ENCODE peak calls at places on chromosomes 12 and 14, in six cellular contexts. L is foreskin fibroblast, W is adrenal gland, I is lung, S is GM12865, U is progenitor cell of endocrine pancreas. V is an unnamed sample.

GRCh38 chr14:75494898-75495297 is 27.4 kb upstream of the BATF start:
- DNase-seq in I (no peak), W (peak), L (peak), U (no peak), S (no peak), V (no peak)

GRCh38 chr12:52073531-52073950 is 3.8 kb downstream of the ATG101 start:
- DNase-seq in U (no peak), S (no peak), L (no peak), W (no peak), I (no peak), V (no peak)

GRCh38 chr14:100896369-100897060 is 7.0 kb downstream of the RTL1 start:
- DNase-seq in U (no peak), L (no peak), W (peak), S (no peak), I (no peak), V (no peak)

GRCh38 chr12:131641315-131641714 is 69.6 kb upstream of the SFSWAP start:
- DNase-seq in I (no peak), S (no peak), U (no peak), L (no peak), W (no peak), V (no peak)

GRCh38 chr12:13444076-13444475 is 247.6 kb downstream of the EMP1 start:
- DNase-seq in W (no peak), U (no peak), L (no peak), I (no peak), S (no peak), V (no peak)

GRCh38 chr14:100904307-100905019 is 941 bp upstream of the RTL1 start:
- DNase-seq in L (no peak), U (peak), I (peak), W (peak), S (no peak), V (no peak)

GRCh38 chr12:92341333-92341691 is 195.7 kb upstream of the BTG1 start:
- DNase-seq in L (no peak), I (no peak), S (no peak), W (no peak), U (no peak), V (no peak)

GRCh38 chr12:115338566-115339294 is 654.8 kb upstream of the TBX3 start:
- DNase-seq in S (peak), L (peak), U (no peak), W (no peak), I (no peak), V (no peak)

GRCh38 chr12:13124661-13125505 is 21.4 kb upstream of the GSG1 start:
- DNase-seq in L (peak), W (no peak), U (no peak), I (no peak), S (no peak), V (no peak)

GRCh38 chr12:103503546-103504480 is 8.0 kb upstream of the C12orf42 start:
- DNase-seq in U (peak), S (peak), W (peak), L (no peak), I (no peak), V (peak)

GRCh38 chr12:71744522-71745300 is 10.0 kb upstream of the RAB21 start:
- DNase-seq in S (no peak), U (no peak), W (no peak), I (no peak), L (no peak), V (no peak)

GRCh38 chr14:71266994-71267636 is 359.9 kb downstream of the PCNX1 start:
- DNase-seq in I (no peak), U (no peak), L (no peak), S (peak), W (no peak), V (no peak)

GRCh38 chr12:26431211-26431610 is 235.8 kb downstream of the SSPN start:
- DNase-seq in W (no peak), U (no peak), L (no peak), S (no peak), I (no peak), V (no peak)

GRCh38 chr14:34629657-34630529 is at the start of gene SNX6:
- DNase-seq in I (peak), L (peak), U (peak), W (peak), S (peak), V (peak)

GRCh38 chr12:80702889-80703605 is 4.4 kb upstream of the MYF6 start:
- DNase-seq in W (no peak), U (no peak), L (peak), I (no peak), S (peak), V (no peak)

GRCh38 chr12:64796205-64796845 is 28.1 kb upstream of the TBC1D30 start:
- DNase-seq in S (peak), I (peak), W (peak), U (peak), L (peak), V (peak)

GRCh38 chr12:131912526-131913274 is 16.4 kb upstream of the PUS1 start:
- DNase-seq in W (peak), S (no peak), I (peak), U (no peak), L (peak), V (no peak)

GRCh38 chr12:50132505-50133135 is 20.6 kb downstream of the COX14 start:
- DNase-seq in L (no peak), W (no peak), S (peak), I (no peak), U (no peak), V (no peak)

GRCh38 chr14:99554184-99554583 is 49.8 kb downstream of the CCDC85C start:
- DNase-seq in W (peak), U (no peak), S (no peak), L (no peak), I (no peak), V (no peak)

GRCh38 chr14:76564471-76565119 is 188.7 kb downstream of the ESRRB start:
- DNase-seq in U (no peak), L (no peak), I (no peak), W (no peak), S (peak), V (no peak)

GRCh38 chr14:102908766-102909455 is 13.6 kb upstream of the AMN start:
- DNase-seq in W (no peak), U (no peak), L (no peak), I (no peak), S (no peak), V (no peak)

GRCh38 chr14:37889087-37889486 is 293.7 kb downstream of the TTC6 start:
- DNase-seq in U (no peak), S (no peak), L (no peak), I (no peak), W (peak), V (no peak)

GRCh38 chr14:53386359-53386758 is 233.2 kb upstream of the DDHD1 start:
- DNase-seq in L (no peak), W (no peak), I (no peak), U (no peak), S (no peak), V (no peak)

GRCh38 chr12:62435337-62436163 is 31.1 kb upstream of the MON2 start:
- DNase-seq in I (peak), S (peak), L (peak), W (peak), U (peak), V (no peak)

GRCh38 chr14:92584221-92584620 is 70.6 kb downstream of the RIN3 start:
- DNase-seq in I (no peak), U (no peak), W (no peak), S (no peak), L (no peak), V (no peak)

GRCh38 chr12:119938049-119938667 is 50.9 kb upstream of the BICDL1 start:
- DNase-seq in I (peak), U (peak), W (peak), L (peak), S (peak), V (peak)

GRCh38 chr12:39103552-39104165 is 198.3 kb upstream of the CPNE8 start:
- DNase-seq in L (no peak), I (no peak), S (peak), W (no peak), U (no peak), V (no peak)

GRCh38 chr14:105427893-105428485 is 8.4 kb downstream of the MTA1 start:
- DNase-seq in L (no peak), W (no peak), U (no peak), I (no peak), S (no peak), V (no peak)

GRCh38 chr12:49187184-49187583 is 1.7 kb downstream of the TUBA1A start:
- DNase-seq in S (no peak), U (no peak), L (peak), I (no peak), W (peak), V (no peak)

GRCh38 chr12:50221228-50222008 is 54.2 kb upstream of the CERS5 start:
- DNase-seq in W (no peak), L (peak), S (peak), U (no peak), I (no peak), V (no peak)

GRCh38 chr14:31336646-31337045 is 83.7 kb downstream of the HEATR5A start:
- DNase-seq in W (no peak), L (peak), S (no peak), I (no peak), U (no peak), V (no peak)

GRCh38 chr14:34650786-34651584 is 21.0 kb upstream of the SNX6 start:
- DNase-seq in I (no peak), U (no peak), W (no peak), L (peak), S (no peak), V (no peak)

GRCh38 chr14:78978896-78979295 is 808.7 kb downstream of the NRXN3 start:
- DNase-seq in U (no peak), L (no peak), W (no peak), I (no peak), S (no peak), V (no peak)

GRCh38 chr12:59453461-59453860 is 142.4 kb upstream of the SLC16A7 start:
- DNase-seq in L (peak), W (no peak), U (no peak), I (no peak), S (no peak), V (no peak)

GRCh38 chr14:67517083-67517482 is 16.0 kb upstream of the PLEKHH1 start:
- DNase-seq in W (peak), L (no peak), U (no peak), S (no peak), I (no peak), V (no peak)
- TF ChIP-seq CTCF in W (no peak), L (no peak), U (no peak), S (no peak), I (no peak), V (no peak)

GRCh38 chr12:53229454-53229853 is 2.6 kb downstream of the RARG start:
- DNase-seq in I (no peak), W (no peak), L (no peak), U (no peak), S (no peak), V (no peak)

GRCh38 chr12:53232641-53233538 is 881 bp upstream of the RARG start:
- DNase-seq in S (no peak), L (no peak), I (no peak), W (peak), U (no peak), V (peak)

GRCh38 chr12:53233671-53234091 is 1.7 kb upstream of the RARG start:
- DNase-seq in U (no peak), W (no peak), I (no peak), L (no peak), S (no peak), V (no peak)

GRCh38 chr12:53231859-53232640 is at the start of gene RARG:
- DNase-seq in I (peak), W (peak), U (no peak), S (no peak), L (no peak), V (peak)

GRCh38 chr12:53230971-53231858 is 794 bp downstream of the RARG start:
- DNase-seq in I (no peak), L (no peak), U (no peak), S (no peak), W (no peak), V (no peak)
- TF ChIP-seq CTCF in I (no peak), L (no peak), U (no peak), S (no peak), W (no peak), V (no peak)

DNA sequence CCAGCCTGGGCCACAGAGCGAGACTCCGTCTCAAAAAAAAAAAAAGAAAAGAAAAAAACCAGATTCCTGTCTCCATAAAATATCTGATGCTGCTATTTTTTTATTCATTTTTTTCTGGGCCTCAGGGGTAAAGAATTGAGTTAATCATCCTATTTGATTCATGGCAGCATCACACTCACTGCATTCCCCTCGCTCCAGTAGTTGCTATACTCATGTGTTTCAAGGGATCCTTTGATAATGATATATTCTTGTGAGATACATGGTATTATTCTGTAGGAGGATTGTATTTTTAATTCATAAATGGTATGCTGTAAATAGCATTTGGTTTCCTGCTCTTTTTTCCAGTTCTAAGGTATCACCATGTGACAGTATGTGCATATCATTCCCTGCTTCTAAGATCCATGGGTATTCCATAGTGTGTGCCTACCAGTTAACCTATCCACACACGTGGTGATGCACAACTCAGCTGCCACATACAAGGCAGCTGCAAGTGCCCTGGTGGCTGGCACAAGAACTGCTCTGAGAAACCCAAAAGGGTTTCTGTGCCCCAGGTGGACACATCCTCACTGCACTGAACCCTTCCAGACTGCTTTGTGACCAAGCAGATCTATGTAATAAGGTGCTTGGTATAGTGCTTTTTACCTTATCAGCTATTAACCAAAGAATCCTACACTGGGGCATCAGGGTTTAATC is 74.7 kb downstream of the ZFP36L1 start:
- DNase-seq in W (peak), I (no peak), L (no peak), U (no peak), S (peak), V (no peak)
- TF ChIP-seq CTCF in W (no peak), I (no peak), L (peak), U (peak), S (peak), V (peak)

GRCh38 chr14:45904313-45904712 is 651.3 kb upstream of the MIS18BP1 start:
- DNase-seq in S (no peak), U (no peak), W (no peak), L (no peak), I (no peak), V (no peak)
- TF ChIP-seq CTCF in S (no peak), U (no peak), W (no peak), L (no peak), I (no peak), V (no peak)

DNA sequence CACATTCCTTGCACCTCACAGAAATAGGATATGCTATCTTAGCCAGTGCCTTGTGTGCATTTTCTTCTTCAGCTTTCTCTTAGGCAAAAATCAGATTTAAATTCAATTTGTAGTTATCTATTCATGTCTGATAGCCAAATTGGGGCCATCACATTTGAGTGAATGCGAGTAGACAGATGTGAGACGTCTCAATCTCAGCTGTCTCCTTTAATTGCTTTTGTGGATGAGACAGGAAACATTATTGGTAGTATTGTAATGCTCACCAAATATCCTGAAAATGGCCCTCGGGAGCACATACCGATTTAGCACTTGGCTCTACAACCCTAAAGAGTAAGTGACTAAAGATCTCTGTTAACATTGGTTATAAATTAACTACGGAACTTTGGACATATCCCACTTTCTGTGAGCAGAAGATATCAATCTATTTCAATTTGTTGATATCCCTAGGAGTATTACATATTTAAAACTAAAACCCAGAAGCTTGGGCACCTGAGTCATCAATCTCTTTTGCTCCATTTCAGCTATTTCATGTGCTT is 1012.5 kb upstream of the TMEM132C start:
- DNase-seq in S (no peak), I (no peak), U (no peak), W (no peak), L (no peak), V (no peak)
- TF ChIP-seq CTCF in S (no peak), I (no peak), U (no peak), W (no peak), L (no peak), V (no peak)

GRCh38 chr14:64841121-64841611 is 38.5 kb downstream of the SPTB start:
- DNase-seq in L (peak), U (no peak), I (no peak), S (no peak), W (no peak), V (no peak)
- TF ChIP-seq CTCF in L (peak), U (peak), I (no peak), S (no peak), W (no peak), V (no peak)

GRCh38 chr12:100234591-100235304 is 32.1 kb downstream of the DEPDC4 start:
- DNase-seq in I (no peak), W (no peak), S (peak), U (no peak), L (peak), V (no peak)
- TF ChIP-seq CTCF in I (peak), W (peak), S (peak), U (peak), L (peak), V (peak)

V was measured in natural killer cell.